ENCODE peak calls at places on chromosomes 6 and 20, in nine cellular contexts. K is adrenal gland; G is lower leg skin; Y is A549; N is activated CD8-positive, alpha-beta T cell treated with anti-CD3 and anti-CD28 coated beads for 36 hours; D is glutamatergic neuron; T is GM12865; M is AG09309; B is esophagus squamous epithelium. X is an unnamed sample.

GRCh38 chr6:4610256-4610655 is 165.9 kb upstream of the CDYL start:
- DNase-seq in K (no peak), G (peak; percentile 90), Y (no peak), N (no peak), D (no peak), T (no peak), M (no peak), B (no peak), X (no peak)

GRCh38 chr6:5638666-5639065 is 368.1 kb downstream of the NRN1 start:
- DNase-seq in K (no peak), G (no peak), Y (no peak), N (no peak), D (no peak), T (no peak), M (no peak), B (no peak), X (no peak)

GRCh38 chr6:49524541-49524940 is 24.8 kb downstream of the GLYATL3 start:
- DNase-seq in K (no peak), G (no peak), Y (no peak), N (no peak), D (no peak), T (no peak), M (no peak), B (no peak), X (no peak)

GRCh38 chr20:44302026-44302669 is 8.9 kb downstream of the FITM2 start:
- DNase-seq in K (no peak), G (no peak), Y (peak; percentile 54), N (no peak), D (no peak), T (no peak), M (no peak), B (no peak), X (no peak)

GRCh38 chr6:29563435-29563834 is 3.9 kb upstream of the UBD start:
- DNase-seq in K (no peak), G (no peak), Y (no peak), N (peak; percentile 12), D (no peak), T (peak; percentile 10), M (no peak), B (no peak), X (no peak)

GRCh38 chr6:79466222-79466834 is 70.9 kb downstream of the LCA5 start:
- DNase-seq in K (no peak), G (no peak), Y (no peak), N (no peak), D (no peak), T (peak; percentile 30), M (no peak), B (no peak), X (peak; percentile 33)

GRCh38 chr6:3019065-3019464 is 19.4 kb downstream of the NQO2 start:
- DNase-seq in K (no peak), G (no peak), Y (no peak), N (no peak), D (no peak), T (no peak), M (no peak), B (no peak), X (no peak)

GRCh38 chr6:26296857-26297648 is 67.9 kb upstream of the BTN3A2 start:
- DNase-seq in K (no peak), G (no peak), Y (no peak), N (no peak), D (no peak), T (no peak), M (no peak), B (no peak), X (no peak)

GRCh38 chr20:11178946-11179654 is 505.3 kb upstream of the JAG1 start:
- DNase-seq in K (no peak), G (no peak), Y (peak; percentile 74), N (no peak), D (no peak), T (no peak), M (no peak), B (no peak), X (no peak)

GRCh38 chr20:51029963-51030930 is 7.3 kb upstream of the KCNG1 start:
- DNase-seq in K (no peak), G (no peak), Y (no peak), N (no peak), D (no peak), T (no peak), M (no peak), B (no peak), X (no peak)

GRCh38 chr6:21953831-21954801 is 342.7 kb downstream of the PRL start:
- DNase-seq in K (no peak), G (no peak), Y (no peak), N (peak; percentile 5), D (peak; percentile 50), T (peak; percentile 38), M (peak; percentile 45), B (no peak), X (no peak)

GRCh38 chr6:56556751-56557540 is 85.7 kb downstream of the DST start:
- DNase-seq in K (no peak), G (no peak), Y (no peak), N (no peak), D (no peak), T (no peak), M (no peak), B (no peak), X (no peak)

GRCh38 chr6:35048631-35049083 is 92.5 kb downstream of the TCP11 start:
- DNase-seq in K (peak; percentile 58), G (peak; percentile 88), Y (no peak), N (peak; percentile 20), D (peak; percentile 78), T (no peak), M (no peak), B (no peak), X (no peak)

GRCh38 chr6:84017709-84018452 is 15.7 kb upstream of the MRAP2 start:
- DNase-seq in K (no peak), G (no peak), Y (no peak), N (no peak), D (no peak), T (peak; percentile 32), M (no peak), B (no peak), X (no peak)

GRCh38 chr6:72080260-72080941 is 194.1 kb downstream of the RIMS1 start:
- DNase-seq in K (no peak), G (no peak), Y (no peak), N (no peak), D (no peak), T (no peak), M (no peak), B (no peak), X (no peak)

GRCh38 chr20:25006431-25007167 is 14.0 kb upstream of the APMAP start:
- DNase-seq in K (no peak), G (peak; percentile 65), Y (no peak), N (no peak), D (no peak), T (no peak), M (no peak), B (no peak), X (no peak)

GRCh38 chr6:22880686-22881433 is 311.5 kb downstream of the HDGFL1 start:
- DNase-seq in K (no peak), G (no peak), Y (peak; percentile 81), N (no peak), D (no peak), T (no peak), M (peak; percentile 93), B (no peak), X (no peak)

DNA sequence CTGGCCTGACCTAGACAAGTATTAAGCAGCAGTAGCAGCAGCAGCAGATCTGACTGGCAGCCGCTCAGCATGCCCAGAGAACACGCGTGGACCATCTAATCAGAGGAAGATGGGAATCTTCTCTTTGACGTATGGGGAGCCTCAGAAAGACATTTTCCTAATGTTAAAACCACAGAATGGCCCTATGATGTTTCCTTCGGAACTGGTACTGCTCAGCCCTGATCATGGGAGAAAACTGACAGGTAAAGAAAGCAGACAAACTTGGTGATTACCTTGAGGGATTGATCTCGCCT is 6.2 kb downstream of the PSMA7 start:
- DNase-seq in K (no peak), G (no peak), Y (no peak), N (no peak), D (no peak), T (no peak), M (no peak), B (no peak), X (no peak)
- TF ChIP-seq CTCF in K (no peak), G (no peak), Y (no peak), N (peak; percentile 53), D (no peak), T (no peak), M (no peak), B (peak; percentile 32), X (no peak)

GRCh38 chr20:6829510-6830116 is 62.1 kb downstream of the BMP2 start:
- DNase-seq in K (no peak), G (no peak), Y (no peak), N (no peak), D (no peak), T (peak; percentile 2), M (no peak), B (no peak), X (no peak)
- TF ChIP-seq CTCF in K (no peak), G (no peak), Y (no peak), N (no peak), D (no peak), T (no peak), M (peak; percentile 24), B (no peak), X (no peak)

DNA sequence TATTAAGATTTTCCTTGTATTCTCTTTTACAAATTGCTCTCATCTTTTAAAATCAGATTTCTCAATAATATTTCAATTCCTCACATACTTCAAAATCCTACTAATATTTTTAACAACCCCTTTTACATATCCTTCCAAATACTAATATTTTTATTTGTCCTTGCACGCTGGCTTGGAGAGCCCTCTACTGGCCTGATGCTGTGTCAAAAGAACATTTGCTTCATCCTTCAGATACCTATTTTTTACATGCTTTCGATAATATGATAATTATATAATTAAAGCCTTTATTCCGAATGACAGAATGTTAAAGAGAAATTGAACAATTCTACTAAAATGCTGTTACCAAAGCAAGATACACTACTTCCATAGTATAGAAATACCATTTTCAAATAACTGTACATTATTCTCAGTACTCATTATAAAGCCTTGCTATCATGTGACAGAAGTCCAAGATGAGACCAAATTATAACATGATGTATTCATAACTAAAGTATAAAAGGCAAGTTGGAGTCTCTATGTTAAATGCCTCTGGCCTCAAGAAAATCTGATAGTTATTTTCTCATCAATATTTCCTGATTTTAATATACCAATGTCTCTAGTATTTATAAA is 39.0 kb upstream of the PLN start:
- DNase-seq in K (no peak), G (no peak), Y (peak; percentile 30), N (peak; percentile 32), D (peak; percentile 22), T (peak; percentile 33), M (no peak), B (no peak), X (peak; percentile 13)
- TF ChIP-seq CTCF in K (peak; percentile 34), G (no peak), Y (peak; percentile 73), N (peak; percentile 49), D (no peak), T (peak; percentile 46), M (peak; percentile 72), B (peak; percentile 46), X (peak; percentile 42)

DNA sequence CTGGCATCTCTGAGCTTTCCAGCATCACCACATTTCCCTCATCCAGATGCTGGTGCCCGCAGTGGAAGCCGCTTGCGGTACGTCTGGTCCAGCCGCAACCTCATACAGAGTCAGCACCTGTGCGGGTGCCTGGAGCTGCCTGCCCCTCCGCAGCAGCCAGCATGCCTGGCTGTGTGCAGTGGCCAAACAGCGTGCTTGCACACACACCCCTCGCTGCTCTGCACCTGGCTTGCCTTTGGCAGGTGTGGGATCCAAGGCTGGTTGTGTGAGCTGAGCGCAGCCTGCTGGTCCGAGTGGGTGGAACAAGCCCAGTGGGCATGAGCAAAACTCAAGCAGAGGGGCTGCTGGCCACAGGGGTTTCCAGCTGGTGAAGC is 3.1 kb upstream of the HINT3 start:
- DNase-seq in K (no peak), G (no peak), Y (no peak), N (peak; percentile 12), D (peak; percentile 15), T (peak; percentile 45), M (no peak), B (no peak), X (no peak)
- TF ChIP-seq CTCF in K (no peak), G (no peak), Y (no peak), N (no peak), D (no peak), T (peak; percentile 25), M (peak; percentile 37), B (peak; percentile 32), X (peak; percentile 3)

X was measured in GM20000.